ENCODE peak calls at places on chromosome 17, in six cellular contexts. L, O, Y, B, S and K are unnamed samples.

GRCh38 chr17:50330151-50330753 is 15.7 kb upstream of the XYLT2 start:
- DNase-seq in B (no peak), L (no peak), S (no peak), O (no peak), Y (no peak), K (no peak)

GRCh38 chr17:72514888-72515287 is 394.1 kb downstream of the SOX9 start:
- DNase-seq in Y (no peak), L (peak; percentile 24), B (no peak), O (no peak), S (peak; percentile 85), K (no peak)

GRCh38 chr17:65855245-65855644 is 293.8 kb upstream of the AXIN2 start:
- DNase-seq in O (no peak), S (peak; percentile 2), L (peak; percentile 97), Y (no peak), B (no peak), K (no peak)

GRCh38 chr17:6450926-6451717 is 6.9 kb downstream of the PIMREG start:
- DNase-seq in S (no peak), B (no peak), Y (no peak), O (no peak), L (no peak), K (peak; percentile 42)

GRCh38 chr17:6494239-6494941 is 50.1 kb downstream of the PIMREG start:
- DNase-seq in B (no peak), Y (no peak), O (no peak), L (peak; percentile 60), S (no peak), K (no peak)

GRCh38 chr17:8073627-8074485 is 13.7 kb downstream of the ALOX12B start:
- DNase-seq in Y (no peak), O (no peak), S (peak; percentile 71), L (peak; percentile 82), B (peak; percentile 79), K (peak; percentile 92)

GRCh38 chr17:13562271-13562800 is 39.4 kb downstream of the HS3ST3A1 start:
- DNase-seq in O (peak; percentile 81), Y (no peak), B (no peak), L (peak; percentile 26), S (no peak), K (no peak)

GRCh38 chr17:19321481-19322128 is 40.9 kb downstream of the B9D1 start:
- DNase-seq in S (no peak), Y (no peak), O (no peak), B (no peak), L (no peak), K (no peak)

GRCh38 chr17:1591474-1592090 is 29.0 kb upstream of the PITPNA start:
- DNase-seq in O (no peak), B (no peak), L (no peak), Y (no peak), S (no peak), K (peak; percentile 23)

GRCh38 chr17:12850996-12851395 is 61.7 kb downstream of the ARHGAP44 start:
- DNase-seq in B (no peak), L (no peak), S (no peak), Y (no peak), O (no peak), K (no peak)

GRCh38 chr17:57207396-57207795 is 48.9 kb upstream of the MSI2 start:
- DNase-seq in S (no peak), O (no peak), B (no peak), L (no peak), Y (no peak), K (no peak)

DNA sequence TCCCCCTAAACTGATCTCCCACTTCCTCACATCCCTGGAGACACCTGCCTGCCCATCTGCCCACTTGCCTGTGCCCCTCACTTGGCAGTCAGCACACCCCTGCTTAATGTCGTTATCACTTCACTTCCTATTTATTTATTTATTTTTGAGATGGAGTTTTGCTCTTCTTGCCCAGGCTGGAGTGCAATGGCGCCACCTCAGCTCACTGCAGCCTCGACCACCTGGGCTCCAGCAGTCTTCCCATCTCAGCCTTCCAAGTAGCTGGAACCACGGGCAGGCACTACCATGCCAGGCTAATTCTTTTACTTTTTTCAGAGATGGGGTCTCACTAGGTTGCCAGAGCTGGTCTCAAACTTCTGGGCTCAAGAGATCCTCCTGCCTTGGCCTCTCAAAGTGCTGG is 23.5 kb upstream of the PHOSPHO1 start:
- DNase-seq in L (no peak), O (no peak), B (no peak), S (no peak), Y (no peak), K (no peak)
- TF ChIP-seq CTCF in L (no peak), O (no peak), B (no peak), S (no peak), Y (no peak), K (no peak)

DNA sequence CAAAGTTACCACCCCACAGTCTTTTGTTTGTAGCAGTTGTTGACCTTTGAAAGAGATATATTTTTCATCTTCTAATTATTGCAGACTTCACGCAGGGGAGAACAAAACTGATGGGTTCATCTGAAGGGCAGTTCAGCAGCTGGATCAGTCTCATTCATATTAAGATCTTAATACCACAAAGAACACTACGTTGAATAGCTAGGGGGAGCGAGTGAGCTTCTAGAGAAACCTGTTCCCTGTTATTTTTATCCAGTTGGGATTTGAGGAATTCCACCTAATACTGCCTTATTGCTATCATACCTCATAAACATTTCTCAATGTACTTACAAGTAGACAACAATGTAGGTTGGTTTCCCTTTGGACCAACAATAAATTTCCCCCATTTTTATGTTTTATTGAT is 306.1 kb upstream of the KIF2B start:
- DNase-seq in B (no peak), L (peak; percentile 29), S (peak; percentile 0), O (no peak), Y (no peak), K (no peak)
- TF ChIP-seq CTCF in B (peak; percentile 40), L (peak; percentile 38), S (no peak), O (no peak), Y (no peak), K (no peak)

DNA sequence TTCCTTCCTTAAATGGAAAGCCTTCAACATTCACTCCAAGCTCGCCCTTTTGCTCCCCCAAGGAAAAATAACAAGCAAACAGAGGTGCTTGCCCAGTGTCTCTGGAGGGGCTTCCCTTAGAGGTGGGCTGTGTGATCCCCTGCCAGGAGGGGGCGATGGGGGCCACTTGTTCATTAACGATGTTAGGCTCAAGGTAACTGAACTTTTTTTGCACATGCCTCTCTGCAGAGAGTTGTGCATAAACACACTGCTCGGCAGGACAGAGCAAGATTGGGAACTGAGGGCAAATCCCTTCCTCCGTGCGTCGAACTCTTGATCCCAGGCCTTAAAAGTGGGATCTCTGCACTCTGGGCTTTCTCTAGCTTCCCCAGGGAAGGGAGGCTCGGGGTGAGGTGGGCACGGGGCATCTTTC is 15.5 kb upstream of the NAGLU start:
- DNase-seq in B (peak; percentile 27), Y (no peak), S (no peak), O (no peak), L (no peak), K (no peak)
- TF ChIP-seq CTCF in B (peak; percentile 46), Y (peak; percentile 23), S (peak; percentile 25), O (peak; percentile 11), L (peak; percentile 8), K (peak; percentile 11)

GRCh38 chr17:81308161-81308560 is 13.1 kb upstream of the SLC38A10 start:
- DNase-seq in B (no peak), O (no peak), S (no peak), L (no peak), Y (no peak), K (no peak)

GRCh38 chr17:81309859-81310839 is 15.0 kb upstream of the SLC38A10 start:
- DNase-seq in B (no peak), Y (no peak), S (no peak), O (no peak), L (no peak), K (no peak)

GRCh38 chr17:81307636-81308035 is 12.5 kb upstream of the SLC38A10 start:
- DNase-seq in B (no peak), S (no peak), O (no peak), L (no peak), Y (no peak), K (no peak)

GRCh38 chr17:81310963-81311550 is 15.9 kb upstream of the SLC38A10 start:
- DNase-seq in B (no peak), L (no peak), S (no peak), O (no peak), Y (no peak), K (no peak)

DNA sequence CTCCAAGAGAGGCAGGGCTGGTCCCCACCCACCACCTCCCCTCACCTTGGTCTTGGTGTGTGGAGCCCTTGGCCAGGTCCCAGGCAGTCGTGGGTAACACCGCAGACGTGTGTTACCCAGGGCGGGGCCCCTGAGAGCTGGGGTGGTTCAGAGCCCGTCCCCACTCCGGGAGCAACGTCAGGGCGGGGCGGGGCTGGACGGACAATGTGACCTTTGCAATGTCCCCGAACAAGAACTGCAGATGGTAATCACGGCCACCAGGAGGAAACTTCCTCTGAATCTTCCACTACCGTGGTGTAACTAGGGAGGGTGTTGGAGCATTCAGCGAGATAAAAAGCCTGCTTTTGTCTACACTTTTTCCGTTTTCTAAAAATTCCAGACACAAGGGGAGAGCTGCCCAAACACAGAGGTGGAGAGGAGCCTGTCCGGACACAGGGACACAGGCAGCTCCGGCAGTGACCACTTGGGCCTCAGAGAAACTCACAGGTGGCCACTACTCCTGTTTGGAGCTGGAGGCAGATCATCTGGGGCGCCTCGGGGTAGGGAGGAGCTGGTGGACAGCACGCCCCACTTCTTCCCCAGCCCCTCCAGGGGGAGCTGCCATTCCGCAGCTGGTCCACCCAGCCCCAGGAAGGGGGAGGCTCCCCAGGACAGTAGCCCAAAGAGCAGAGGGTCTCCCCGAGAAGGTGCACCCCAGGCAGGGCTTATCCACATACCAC is 14.2 kb upstream of the SLC38A10 start:
- DNase-seq in B (peak; percentile 58), S (peak; percentile 62), O (no peak), L (peak; percentile 49), Y (no peak), K (peak; percentile 66)
- TF ChIP-seq CTCF in B (peak; percentile 67), S (peak; percentile 50), O (peak; percentile 64), L (peak; percentile 51), Y (peak; percentile 9), K (no peak)

DNA sequence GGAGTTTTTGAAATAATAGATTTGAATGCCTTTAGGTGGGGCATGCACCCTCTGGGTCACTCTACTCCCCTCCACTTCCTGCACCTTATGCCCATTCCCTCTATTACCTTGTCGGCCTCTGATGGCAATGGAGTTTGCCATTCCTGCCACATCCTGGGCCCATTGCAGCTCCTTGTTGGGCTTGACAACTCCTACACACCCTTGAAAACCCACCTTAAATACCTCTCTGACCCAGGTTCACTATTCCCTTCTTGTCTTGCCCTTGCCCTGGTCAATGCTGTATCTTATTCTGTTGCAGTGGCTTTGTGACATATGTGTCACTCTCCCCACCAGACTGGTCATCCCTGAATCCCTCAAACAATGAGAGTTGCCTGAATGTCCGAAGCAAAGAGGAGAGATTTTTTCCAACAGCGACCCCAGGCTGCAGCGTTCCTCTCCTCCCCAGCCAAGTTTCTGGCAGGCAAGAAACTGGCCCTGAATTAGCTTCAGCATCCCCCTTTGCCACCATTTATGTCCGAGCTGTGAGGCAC is 2.4 kb downstream of the CCR7 start:
- DNase-seq in Y (no peak), S (no peak), O (no peak), B (no peak), L (no peak), K (no peak)
- TF ChIP-seq CTCF in Y (peak; percentile 36), S (no peak), O (no peak), B (no peak), L (no peak), K (no peak)

GRCh38 chr17:46770818-46771600 is 47.5 kb downstream of the WNT3 start:
- DNase-seq in S (peak; percentile 46), O (no peak), B (peak; percentile 56), L (peak; percentile 41), Y (no peak), K (peak; percentile 73)
- TF ChIP-seq CTCF in S (no peak), O (no peak), B (peak; percentile 17), L (no peak), Y (no peak), K (peak; percentile 9)